ENCODE peak calls at places on chromosomes 12 and 14, in five cellular contexts. One of them, this sample, is unnamed.

GRCh38 chr14:99476864-99477263 is 3.8 kb downstream of the SETD3 start:
- DNase-seq in H1: no peak
- DNase-seq in neuronal stem cell: no peak
- DNase-seq in H9: no peak
- DNase-seq in mesendoderm: no peak
- DNase-seq in this sample: peak; percentile 28

GRCh38 chr12:57983858-57984505 is 42.6 kb downstream of the ATP23 start:
- DNase-seq in H1: no peak
- DNase-seq in neuronal stem cell: no peak
- DNase-seq in H9: no peak
- DNase-seq in mesendoderm: peak; percentile 25
- DNase-seq in this sample: no peak

GRCh38 chr12:102811125-102811737 is 105.8 kb downstream of the PAH start:
- DNase-seq in H1: no peak
- DNase-seq in neuronal stem cell: peak; percentile 39
- DNase-seq in H9: peak; percentile 67
- DNase-seq in mesendoderm: peak; percentile 56
- DNase-seq in this sample: peak; percentile 3

GRCh38 chr12:56128669-56129209 is 672 bp downstream of the ESYT1 start:
- DNase-seq in H1: no peak
- DNase-seq in neuronal stem cell: no peak
- DNase-seq in H9: no peak
- DNase-seq in mesendoderm: no peak
- DNase-seq in this sample: peak; percentile 55

GRCh38 chr14:96581902-96582640 is 79.9 kb downstream of the PAPOLA start:
- DNase-seq in H1: no peak
- DNase-seq in neuronal stem cell: no peak
- DNase-seq in H9: no peak
- DNase-seq in mesendoderm: peak; percentile 30
- DNase-seq in this sample: no peak

GRCh38 chr14:95523051-95523817 is 6.8 kb upstream of the SYNE3 start:
- DNase-seq in H1: no peak
- DNase-seq in neuronal stem cell: no peak
- DNase-seq in H9: no peak
- DNase-seq in mesendoderm: peak; percentile 47
- DNase-seq in this sample: peak; percentile 82

GRCh38 chr12:68011882-68012207 is 22.6 kb downstream of the IFNG-AS1 start:
- DNase-seq in H1: no peak
- DNase-seq in neuronal stem cell: no peak
- DNase-seq in H9: no peak
- DNase-seq in mesendoderm: peak; percentile 34
- DNase-seq in this sample: peak; percentile 17

GRCh38 chr12:29593001-29593400 is 95.5 kb upstream of the OVCH1 start:
- DNase-seq in H1: no peak
- DNase-seq in neuronal stem cell: no peak
- DNase-seq in H9: no peak
- DNase-seq in mesendoderm: no peak
- DNase-seq in this sample: no peak

GRCh38 chr12:100995201-100995600 is 200.6 kb downstream of the ANO4 start:
- DNase-seq in H1: no peak
- DNase-seq in neuronal stem cell: peak; percentile 47
- DNase-seq in H9: no peak
- DNase-seq in mesendoderm: peak; percentile 89
- DNase-seq in this sample: no peak

GRCh38 chr12:82440885-82441284 is 82.6 kb downstream of the METTL25 start:
- DNase-seq in H1: no peak
- DNase-seq in neuronal stem cell: no peak
- DNase-seq in H9: no peak
- DNase-seq in mesendoderm: no peak
- DNase-seq in this sample: no peak

DNA sequence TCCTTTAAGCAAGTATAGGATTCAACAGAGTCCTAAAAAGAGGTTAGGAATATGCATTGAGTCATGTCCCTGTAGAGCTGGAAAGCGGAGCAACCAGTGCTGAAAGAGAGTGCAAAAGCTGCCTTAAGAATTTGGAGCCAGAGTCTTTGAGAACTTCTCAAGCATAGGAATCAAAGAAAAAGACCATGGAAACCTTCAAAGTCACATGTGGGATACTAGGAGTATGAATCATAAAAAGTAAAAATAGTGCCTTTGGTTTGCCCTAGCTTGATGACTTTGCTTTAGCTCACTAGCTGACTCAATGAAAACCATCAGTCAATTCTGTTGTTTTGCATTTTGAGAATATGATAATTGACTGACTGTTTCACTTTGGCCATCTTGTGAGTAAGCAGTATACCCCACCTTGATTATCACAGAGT is 248.4 kb upstream of the KRR1 start:
- DNase-seq in H1: no peak
- DNase-seq in neuronal stem cell: no peak
- DNase-seq in H9: no peak
- DNase-seq in mesendoderm: no peak
- DNase-seq in this sample: peak; percentile 59
- H3K4me2 ChIP-seq in H1: no peak overlapping the region
- H3K4me2 ChIP-seq in neuronal stem cell: no peak overlapping the region
- H3K4me2 ChIP-seq in H9: no peak overlapping the region
- H3K4me2 ChIP-seq in mesendoderm: no peak overlapping the region
- H3K4me2 ChIP-seq in this sample: no peak overlapping the region

DNA sequence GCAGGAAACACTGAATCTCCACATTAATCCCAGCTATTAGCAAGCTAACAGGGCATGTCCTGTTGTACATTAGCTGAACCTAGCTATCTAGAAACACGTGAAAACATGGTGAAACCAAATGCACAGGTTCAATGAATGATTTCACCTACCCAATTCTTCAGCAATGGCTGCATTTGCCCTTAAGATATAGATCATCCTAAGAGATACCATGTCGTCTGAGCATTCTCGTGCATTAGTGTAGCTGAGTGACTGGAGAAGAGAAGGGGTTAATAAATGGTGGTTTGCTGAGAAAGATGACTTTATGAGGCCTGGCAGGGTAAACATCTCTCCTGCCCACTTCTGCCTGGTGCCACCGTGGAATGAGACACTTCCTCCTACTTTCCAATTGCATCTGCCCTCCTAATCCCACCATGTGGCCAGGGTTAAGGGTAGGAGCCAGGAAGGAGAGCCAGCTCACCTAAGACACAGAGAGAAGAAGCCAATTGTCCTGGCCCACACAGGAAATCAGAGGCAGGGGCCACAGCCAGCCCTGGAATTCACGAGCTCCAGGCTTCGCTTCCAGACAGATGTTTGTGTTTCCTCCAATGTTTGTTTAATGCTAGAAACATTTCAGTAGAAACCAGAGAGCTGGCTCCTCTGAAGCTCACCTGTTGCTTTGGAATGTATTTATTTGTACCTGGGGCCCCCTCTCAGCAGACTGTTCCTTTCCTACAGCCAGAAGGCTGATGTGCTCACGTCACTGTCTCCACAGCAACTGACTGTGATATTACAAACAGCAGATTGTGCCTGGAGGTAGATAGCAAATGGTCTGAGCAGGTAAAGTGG is 126.0 kb upstream of the PARP11 start:
- DNase-seq in H1: no peak
- DNase-seq in neuronal stem cell: no peak
- DNase-seq in H9: no peak
- DNase-seq in mesendoderm: peak; percentile 90
- DNase-seq in this sample: no peak
- H3K79me1 ChIP-seq in H1: no peaks in the 10 kb centered on the region
- H3K79me1 ChIP-seq in neuronal stem cell: no peaks in the 10 kb centered on the region
- H3K79me1 ChIP-seq in H9: no peaks in the 10 kb centered on the region
- H3K79me1 ChIP-seq in mesendoderm: no peaks in the 10 kb centered on the region
- H3K79me1 ChIP-seq in this sample: no peaks in the 10 kb centered on the region

DNA sequence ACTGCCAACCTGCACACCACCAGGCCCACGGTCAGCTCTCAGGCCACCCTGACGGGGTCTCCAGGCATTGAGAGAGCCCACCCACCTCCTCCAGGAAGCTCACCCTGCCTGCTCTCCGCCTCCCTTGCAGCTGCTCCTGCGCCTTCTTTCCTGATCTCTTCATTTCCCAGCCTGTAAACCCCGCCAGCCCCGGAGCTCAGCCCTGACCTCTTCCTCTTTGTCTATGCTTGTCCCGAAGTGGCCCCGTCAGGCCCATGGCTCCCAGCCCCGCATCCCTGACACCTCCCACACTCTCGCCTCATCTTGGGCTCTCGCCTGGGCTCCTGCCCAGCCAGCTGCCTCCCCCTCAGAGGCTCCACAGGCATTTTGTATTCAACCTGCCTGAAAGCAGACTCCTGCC is 139.3 kb downstream of the CALM1 start:
- DNase-seq in H1: no peak
- DNase-seq in neuronal stem cell: no peak
- DNase-seq in H9: no peak
- DNase-seq in mesendoderm: no peak
- DNase-seq in this sample: no peak
- H3K4me2 ChIP-seq in H1: no peak overlapping the region
- H3K4me2 ChIP-seq in neuronal stem cell: no peak overlapping the region
- H3K4me2 ChIP-seq in H9: no peak overlapping the region
- H3K4me2 ChIP-seq in mesendoderm: no peak overlapping the region
- H3K4me2 ChIP-seq in this sample: no peak overlapping the region

GRCh38 chr14:79199217-79199616 is 1012.1 kb downstream of the DIO2 start:
- DNase-seq in H1: no peak
- DNase-seq in neuronal stem cell: no peak
- DNase-seq in H9: no peak
- DNase-seq in mesendoderm: no peak
- DNase-seq in this sample: no peak
- H3K79me1 ChIP-seq in H1: no peaks in the 10 kb centered on the region
- H3K79me1 ChIP-seq in neuronal stem cell: no peaks in the 10 kb centered on the region
- H3K79me1 ChIP-seq in H9: no peaks in the 10 kb centered on the region
- H3K79me1 ChIP-seq in mesendoderm: no peaks in the 10 kb centered on the region
- H3K79me1 ChIP-seq in this sample: no peaks in the 10 kb centered on the region

GRCh38 chr12:27610380-27610779 is 85.9 kb upstream of the REP15 start:
- DNase-seq in H1: no peak
- DNase-seq in neuronal stem cell: no peak
- DNase-seq in H9: no peak
- DNase-seq in mesendoderm: no peak
- DNase-seq in this sample: peak; percentile 58

GRCh38 chr12:27604431-27604830 is 80.4 kb downstream of the PPFIBP1 start:
- DNase-seq in H1: no peak
- DNase-seq in neuronal stem cell: no peak
- DNase-seq in H9: no peak
- DNase-seq in mesendoderm: no peak
- DNase-seq in this sample: no peak

GRCh38 chr12:27607611-27608010 is 83.6 kb downstream of the PPFIBP1 start:
- DNase-seq in H1: no peak
- DNase-seq in neuronal stem cell: no peak
- DNase-seq in H9: no peak
- DNase-seq in mesendoderm: no peak
- DNase-seq in this sample: no peak

GRCh38 chr12:27606986-27607385 is 83.0 kb downstream of the PPFIBP1 start:
- DNase-seq in H1: no peak
- DNase-seq in neuronal stem cell: no peak
- DNase-seq in H9: no peak
- DNase-seq in mesendoderm: no peak
- DNase-seq in this sample: no peak

GRCh38 chr12:27608890-27609289 is 84.9 kb downstream of the PPFIBP1 start:
- DNase-seq in H1: no peak
- DNase-seq in neuronal stem cell: no peak
- DNase-seq in H9: no peak
- DNase-seq in mesendoderm: no peak
- DNase-seq in this sample: no peak
- H3K4me2 ChIP-seq in H1: no peak overlapping the region
- H3K4me2 ChIP-seq in neuronal stem cell: no peak overlapping the region
- H3K4me2 ChIP-seq in H9: no peak overlapping the region
- H3K4me2 ChIP-seq in mesendoderm: no peak overlapping the region
- H3K4me2 ChIP-seq in this sample: no peak overlapping the region

GRCh38 chr14:68898248-68899032 is 80.7 kb downstream of the ACTN1 start:
- DNase-seq in H1: no peak
- DNase-seq in neuronal stem cell: no peak
- DNase-seq in H9: no peak
- DNase-seq in mesendoderm: no peak
- DNase-seq in this sample: no peak

GRCh38 chr14:68905107-68905895 is 73.8 kb downstream of the ACTN1 start:
- DNase-seq in H1: no peak
- DNase-seq in neuronal stem cell: no peak
- DNase-seq in H9: no peak
- DNase-seq in mesendoderm: no peak
- DNase-seq in this sample: no peak

GRCh38 chr14:68899033-68899603 is 80.0 kb downstream of the ACTN1 start:
- DNase-seq in H1: no peak
- DNase-seq in neuronal stem cell: no peak
- DNase-seq in H9: no peak
- DNase-seq in mesendoderm: no peak
- DNase-seq in this sample: no peak

GRCh38 chr14:68906439-68906838 is 72.7 kb downstream of the ACTN1 start:
- DNase-seq in H1: no peak
- DNase-seq in neuronal stem cell: no peak
- DNase-seq in H9: no peak
- DNase-seq in mesendoderm: no peak
- DNase-seq in this sample: no peak

DNA sequence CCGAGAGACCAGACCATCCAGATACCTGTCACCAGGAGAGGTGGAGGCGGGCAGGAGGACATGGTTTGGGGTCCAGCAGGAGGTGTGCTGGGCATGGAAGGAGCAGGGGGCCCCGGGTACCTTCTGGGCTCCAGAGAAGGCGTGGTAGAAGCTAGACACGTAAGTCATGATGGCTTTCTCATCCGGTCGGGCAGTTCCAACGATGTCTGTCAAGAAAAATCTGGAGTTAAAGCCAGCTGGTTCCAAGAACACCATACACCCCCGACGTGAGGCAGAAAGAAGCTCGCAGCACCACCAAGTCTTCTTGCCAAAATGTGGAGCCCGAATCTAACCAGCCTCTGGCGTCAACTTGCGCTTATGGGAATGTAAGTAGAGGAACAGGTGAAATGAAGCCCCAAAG is 76.7 kb downstream of the ACTN1 start:
- DNase-seq in H1: no peak
- DNase-seq in neuronal stem cell: no peak
- DNase-seq in H9: no peak
- DNase-seq in mesendoderm: no peak
- DNase-seq in this sample: no peak
- H3K79me1 ChIP-seq in H1: peaks cover 3% of the 10 kb centered on the region
- H3K79me1 ChIP-seq in neuronal stem cell: peaks cover 13% of the 10 kb centered on the region
- H3K79me1 ChIP-seq in H9: no peaks in the 10 kb centered on the region
- H3K79me1 ChIP-seq in mesendoderm: peaks cover 7% of the 10 kb centered on the region
- H3K79me1 ChIP-seq in this sample: peaks cover 55% of the 10 kb centered on the region

GRCh38 chr12:112676526-112676925 is 115.0 kb upstream of the RPH3A start:
- DNase-seq in H1: no peak
- DNase-seq in neuronal stem cell: no peak
- DNase-seq in H9: no peak
- DNase-seq in mesendoderm: peak; percentile 7
- DNase-seq in this sample: no peak
- H3K4me2 ChIP-seq in H1: no peak overlapping the region
- H3K4me2 ChIP-seq in neuronal stem cell: no peak overlapping the region
- H3K4me2 ChIP-seq in H9: no peak overlapping the region
- H3K4me2 ChIP-seq in mesendoderm: no peak overlapping the region
- H3K4me2 ChIP-seq in this sample: no peak overlapping the region

DNA sequence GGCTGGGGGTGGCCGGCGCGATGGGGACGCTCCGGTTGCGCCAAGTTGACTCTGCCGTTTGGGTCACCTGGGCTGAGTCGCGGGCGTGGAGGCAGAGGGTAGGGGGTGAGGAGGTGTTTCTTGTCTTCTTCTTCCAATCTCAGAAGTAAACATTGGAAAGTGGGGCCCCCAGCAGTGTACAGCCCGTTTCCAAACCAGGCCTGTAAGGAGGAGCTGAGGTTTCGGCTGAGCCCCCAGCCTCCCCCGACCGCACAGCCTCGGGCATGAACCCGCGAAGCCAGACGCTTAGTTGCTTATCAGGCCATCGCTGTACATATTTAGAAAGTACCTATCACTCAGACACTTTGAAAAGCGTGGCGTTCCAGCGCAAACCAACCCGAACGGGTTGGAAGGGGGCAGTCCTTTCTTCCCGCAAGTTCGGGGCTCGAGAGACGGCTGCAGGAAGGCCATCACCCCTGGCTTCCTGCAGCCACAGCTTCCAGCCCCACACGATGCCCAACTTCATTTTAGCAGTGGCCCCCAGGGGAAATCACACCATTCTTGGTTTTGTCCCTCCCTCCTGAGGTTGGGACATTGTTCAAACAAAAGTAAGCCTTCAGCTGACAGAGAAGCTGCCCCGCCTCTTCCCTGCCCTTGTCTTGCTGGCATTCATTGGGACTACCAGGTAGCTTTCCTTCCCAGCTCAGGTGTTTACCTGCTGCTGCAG is 164.1 kb downstream of the ZFP36L1 start:
- DNase-seq in H1: no peak
- DNase-seq in neuronal stem cell: no peak
- DNase-seq in H9: peak; percentile 60
- DNase-seq in mesendoderm: peak; percentile 87
- DNase-seq in this sample: no peak
- H3K79me1 ChIP-seq in H1: no peaks in the 10 kb centered on the region
- H3K79me1 ChIP-seq in neuronal stem cell: no peaks in the 10 kb centered on the region
- H3K79me1 ChIP-seq in H9: no peaks in the 10 kb centered on the region
- H3K79me1 ChIP-seq in mesendoderm: no peaks in the 10 kb centered on the region
- H3K79me1 ChIP-seq in this sample: no peaks in the 10 kb centered on the region

This sample was measured in mesenchymal stem cell.